ENCODE peak calls at places on chromosomes 13 and 19, in four cellular contexts. G, D, K and B are unnamed samples.

GRCh38 chr13:60441761-60442160 is 44.7 kb downstream of the TDRD3 start:
- DNase-seq in K (no peak), D (no peak), G (no peak), B (no peak)

GRCh38 chr19:49378501-49378900 is 9.5 kb upstream of the KASH5 start:
- DNase-seq in G (no peak), D (no peak), K (no peak), B (no peak)

GRCh38 chr13:86681223-86681622 is 882.0 kb upstream of the SLITRK6 start:
- DNase-seq in G (no peak), D (no peak), K (no peak), B (no peak)

GRCh38 chr13:39038569-39038898 is 278 bp downstream of the NHLRC3 start:
- DNase-seq in K (no peak), G (peak; percentile 24), D (no peak), B (peak; percentile 28)

GRCh38 chr19:34519602-34520001 is 38.0 kb downstream of the WTIP start:
- DNase-seq in G (no peak), D (no peak), K (no peak), B (no peak)

GRCh38 chr13:92197669-92198068 is 799.2 kb downstream of the GPC5 start:
- DNase-seq in G (peak; percentile 5), K (no peak), D (no peak), B (no peak)

GRCh38 chr13:30142502-30143211 is 164.7 kb downstream of the KATNAL1 start:
- DNase-seq in G (peak; percentile 99), K (peak; percentile 66), D (no peak), B (no peak)

GRCh38 chr19:13337181-13337580 is 169.1 kb downstream of the CACNA1A start:
- DNase-seq in G (no peak), D (no peak), K (no peak), B (no peak)

GRCh38 chr13:100245099-100245498 is 156.2 kb downstream of the PCCA start:
- DNase-seq in D (no peak), G (no peak), K (no peak), B (no peak)